ENCODE peak calls at places on chromosomes 1 and 21, in five cellular contexts. D is K562, E is astrocyte, U is fibroblast of lung, Y is endodermal cell. K is an unnamed sample.

GRCh38 chr1:236207121-236207520 is 64.8 kb downstream of the GPR137B start:
- DNase-seq in D (no peak), E (no peak), U (no peak), Y (no peak), K (no peak)

GRCh38 chr21:42216726-42217572 is 2.0 kb upstream of the ABCG1 start:
- DNase-seq in D (no peak), E (no peak), U (no peak), Y (peak; percentile 12), K (no peak)

GRCh38 chr1:223557125-223557465 is 108.4 kb downstream of the CAPN8 start:
- DNase-seq in D (no peak), E (no peak), U (no peak), Y (no peak), K (no peak)

GRCh38 chr1:20551945-20552727 is at the start of gene FAM43B:
- DNase-seq in D (peak; percentile 57), E (peak; percentile 38), U (peak; percentile 58), Y (peak; percentile 89), K (peak; percentile 77)

GRCh38 chr1:193589597-193590040 is 403.2 kb upstream of the B3GALT2 start:
- DNase-seq in D (no peak), E (peak; percentile 22), U (peak; percentile 39), Y (no peak), K (peak; percentile 14)

GRCh38 chr1:243287652-243288051 is 31.8 kb downstream of the SDCCAG8 start:
- DNase-seq in D (no peak), E (peak; percentile 96), U (peak; percentile 96), Y (no peak), K (peak; percentile 13)

GRCh38 chr1:31789259-31790065 is 25.3 kb upstream of the ADGRB2 start:
- DNase-seq in D (peak; percentile 97), E (peak; percentile 69), U (peak; percentile 85), Y (peak; percentile 99), K (peak; percentile 94)

GRCh38 chr1:30001452-30002039 is 721.8 kb downstream of the MATN1 start:
- DNase-seq in D (no peak), E (no peak), U (no peak), Y (peak; percentile 41), K (peak; percentile 40)

GRCh38 chr21:43639470-43640178 is 19.7 kb downstream of the HSF2BP start:
- DNase-seq in D (no peak), E (no peak), U (peak; percentile 21), Y (no peak), K (no peak)

GRCh38 chr1:214636436-214636835 is 33.4 kb downstream of the CENPF start:
- DNase-seq in D (no peak), E (no peak), U (no peak), Y (no peak), K (no peak)

GRCh38 chr1:164743991-164744390 is 185.0 kb downstream of the PBX1 start:
- DNase-seq in D (no peak), E (no peak), U (no peak), Y (no peak), K (no peak)

GRCh38 chr1:186143521-186143920 is 231.5 kb downstream of the TPR start:
- DNase-seq in D (no peak), E (peak; percentile 59), U (peak; percentile 63), Y (no peak), K (no peak)

GRCh38 chr1:219090618-219091017 is 83.1 kb upstream of the LYPLAL1 start:
- DNase-seq in D (no peak), E (no peak), U (no peak), Y (no peak), K (no peak)

GRCh38 chr1:117599286-117599685 is 6.6 kb upstream of the TENT5C start:
- DNase-seq in D (no peak), E (no peak), U (no peak), Y (no peak), K (no peak)

GRCh38 chr1:86933562-86934377 is 19.3 kb downstream of the HS2ST1 start:
- DNase-seq in D (peak; percentile 19), E (no peak), U (no peak), Y (peak; percentile 63), K (peak; percentile 30)

GRCh38 chr1:15409400-15410222 is at the start of gene EFHD2:
- DNase-seq in D (peak; percentile 94), E (peak; percentile 46), U (peak; percentile 66), Y (peak; percentile 90), K (peak; percentile 89)

GRCh38 chr1:179369751-179370341 is 4.1 kb downstream of the AXDND1 start:
- DNase-seq in D (peak; percentile 63), E (peak; percentile 37), U (peak; percentile 53), Y (peak; percentile 55), K (peak; percentile 69)

GRCh38 chr1:78333426-78334012 is 157.3 kb upstream of the PTGFR start:
- DNase-seq in D (no peak), E (peak; percentile 28), U (peak; percentile 40), Y (no peak), K (peak; percentile 22)

GRCh38 chr1:46657775-46658174 is 10.4 kb downstream of the ATPAF1 start:
- DNase-seq in D (no peak), E (no peak), U (no peak), Y (no peak), K (no peak)

GRCh38 chr1:244049969-244050834 is 881 bp upstream of the ZBTB18 start:
- DNase-seq in D (no peak), E (no peak), U (no peak), Y (no peak), K (peak; percentile 36)

GRCh38 chr1:169047074-169047473 is 59.4 kb upstream of the ATP1B1 start:
- DNase-seq in D (no peak), E (no peak), U (no peak), Y (no peak), K (no peak)

GRCh38 chr1:46689326-46689725 is 17.7 kb downstream of the TEX38 start:
- DNase-seq in D (no peak), E (peak; percentile 18), U (peak; percentile 30), Y (peak; percentile 80), K (peak; percentile 77)

GRCh38 chr21:45982256-45982757 is 737 bp downstream of the COL6A1 start:
- DNase-seq in D (no peak), E (no peak), U (no peak), Y (no peak), K (no peak)

GRCh38 chr21:25790122-25790951 is 55.6 kb downstream of the GABPA start:
- DNase-seq in D (peak; percentile 22), E (peak; percentile 16), U (peak; percentile 28), Y (peak; percentile 63), K (peak; percentile 59)

GRCh38 chr1:179881642-179882252 is 338 bp upstream of the TOR1AIP1 start:
- DNase-seq in D (peak; percentile 73), E (peak; percentile 90), U (peak; percentile 94), Y (no peak), K (peak; percentile 95)

GRCh38 chr21:28136687-28137086 is 856.0 kb downstream of the LTN1 start:
- DNase-seq in D (no peak), E (no peak), U (no peak), Y (no peak), K (no peak)

GRCh38 chr1:5822726-5823125 is 169.5 kb downstream of the NPHP4 start:
- DNase-seq in D (no peak), E (no peak), U (no peak), Y (no peak), K (no peak)

GRCh38 chr1:5821496-5822176 is 170.6 kb downstream of the NPHP4 start:
- DNase-seq in D (no peak), E (no peak), U (no peak), Y (no peak), K (no peak)

GRCh38 chr1:5820026-5820421 is 172.2 kb downstream of the NPHP4 start:
- DNase-seq in D (no peak), E (no peak), U (no peak), Y (no peak), K (no peak)

GRCh38 chr1:5819391-5820025 is 172.7 kb downstream of the NPHP4 start:
- DNase-seq in D (no peak), E (no peak), U (no peak), Y (no peak), K (no peak)

GRCh38 chr1:5822266-5822665 is 170.0 kb downstream of the NPHP4 start:
- DNase-seq in D (no peak), E (no peak), U (no peak), Y (no peak), K (no peak)
- H3K9ac ChIP-seq in D (no peak overlapping the region), E (no peak overlapping the region), U (no peak overlapping the region), Y (no peak overlapping the region), K (no peak overlapping the region)

DNA sequence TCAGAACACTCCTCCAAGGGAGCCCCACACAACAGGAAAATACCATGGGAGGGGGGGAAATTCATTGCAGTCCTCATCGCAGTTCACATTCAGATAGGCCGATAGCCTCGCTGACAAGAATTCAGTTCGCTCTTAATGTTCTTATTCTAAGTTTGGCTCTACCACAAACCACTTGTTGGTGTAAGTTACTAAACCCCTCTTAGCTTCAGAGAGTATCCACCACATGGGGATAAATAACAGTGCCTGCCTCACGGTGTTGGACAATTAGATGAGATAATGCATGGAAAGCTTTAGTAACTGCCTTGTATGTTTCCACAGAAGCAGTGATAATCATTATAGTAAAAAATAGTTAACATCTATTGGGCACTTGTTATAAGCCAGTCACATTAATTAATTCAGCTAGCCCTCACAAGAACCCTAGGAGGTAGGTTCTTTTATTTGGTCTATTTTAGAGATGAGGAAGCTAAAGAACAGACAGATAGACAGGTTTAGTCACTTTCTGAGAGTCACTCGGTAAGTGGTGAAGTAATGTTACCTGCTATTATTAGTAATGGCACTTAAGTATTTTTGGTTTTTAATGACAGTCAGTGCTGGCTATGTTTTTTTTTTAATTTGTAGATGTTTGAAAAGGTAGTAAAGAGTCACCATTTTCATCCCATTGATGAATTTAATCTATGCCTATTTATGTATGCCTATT is 10.1 kb downstream of the VAV3 start:
- DNase-seq in D (no peak), E (no peak), U (no peak), Y (no peak), K (no peak)
- H3K9ac ChIP-seq in D (no peak overlapping the region), E (no peak overlapping the region), U (no peak overlapping the region), Y (no peak overlapping the region), K (no peak overlapping the region)

GRCh38 chr1:45012639-45013278 is 705 bp downstream of the UROD start:
- DNase-seq in D (peak; percentile 99), E (peak; percentile 54), U (peak; percentile 65), Y (peak; percentile 85), K (peak; percentile 94)

GRCh38 chr1:45013551-45014209 is 1.6 kb downstream of the UROD start:
- DNase-seq in D (peak; percentile 15), E (no peak), U (no peak), Y (no peak), K (no peak)

GRCh38 chr1:45016090-45016697 is 4.1 kb downstream of the UROD start:
- DNase-seq in D (peak; percentile 12), E (no peak), U (no peak), Y (no peak), K (no peak)

GRCh38 chr1:45015683-45016082 is 3.6 kb downstream of the UROD start:
- DNase-seq in D (peak; percentile 2), E (no peak), U (no peak), Y (no peak), K (no peak)

DNA sequence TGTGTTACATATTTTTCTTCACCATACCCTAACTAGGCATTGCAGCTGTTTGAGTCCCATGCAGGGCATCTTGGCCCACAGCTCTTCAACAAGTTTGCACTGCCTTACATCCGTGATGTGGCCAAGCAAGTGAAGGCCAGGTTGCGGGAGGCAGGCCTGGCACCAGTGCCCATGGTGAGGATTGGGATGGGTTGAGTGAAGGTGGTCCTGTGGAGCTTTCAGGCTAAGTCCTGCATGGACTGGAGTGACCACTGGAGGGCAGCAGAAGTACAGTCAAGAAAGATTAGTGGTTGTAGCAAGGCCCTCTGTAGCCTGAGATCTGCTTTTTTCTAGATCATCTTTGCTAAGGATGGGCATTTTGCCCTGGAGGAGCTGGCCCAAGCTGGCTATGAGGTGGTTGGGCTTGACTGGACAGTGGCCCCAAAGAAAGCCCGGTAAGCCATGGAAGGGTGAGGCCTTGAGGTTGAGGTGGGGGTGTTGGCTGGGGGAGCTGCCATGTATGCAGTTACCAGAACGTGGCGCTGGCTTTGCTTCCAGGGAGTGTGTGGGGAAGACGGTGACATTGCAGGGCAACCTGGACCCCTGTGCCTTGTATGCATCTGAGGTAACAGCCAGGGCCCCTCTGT is 2.5 kb downstream of the UROD start:
- DNase-seq in D (peak; percentile 75), E (peak; percentile 55), U (peak; percentile 72), Y (peak; percentile 96), K (peak; percentile 89)
- H3K9ac ChIP-seq in D (peak overlapping the region; percentile 83), E (peak overlapping the region; percentile 7), U (no peak overlapping the region), Y (no peak overlapping the region), K (peak overlapping the region; percentile 40)

GRCh38 chr1:89952021-89952995 is 42.6 kb upstream of the ZNF326 start:
- DNase-seq in D (no peak), E (peak; percentile 96), U (peak; percentile 96), Y (no peak), K (peak; percentile 65)
- H3K9ac ChIP-seq in D (no peak overlapping the region), E (peak overlapping the region; percentile 68), U (peak overlapping the region; percentile 32), Y (no peak overlapping the region), K (no peak overlapping the region)

K was measured in mesendoderm.